ENCODE peak calls at places on chromosomes 1 and 21, in ten cellular contexts. N, I, P, E, L, X, S, G, C and O are unnamed samples.

GRCh38 chr1:215475719-215476525 is 91.2 kb upstream of the KCTD3 start:
- DNase-seq in I (no peak), E (peak), L (no peak), S (no peak), N (no peak), G (no peak), P (no peak), X (no peak), C (no peak), O (no peak)

GRCh38 chr1:206768472-206769330 is 1.9 kb upstream of the IL19 start:
- DNase-seq in I (no peak), C (no peak), S (no peak), L (no peak), P (no peak), N (no peak), X (no peak), G (no peak), E (no peak), O (no peak)

GRCh38 chr1:246320286-246320685 is 186.8 kb downstream of the SMYD3 start:
- DNase-seq in X (no peak), P (no peak), C (no peak), G (no peak), L (no peak), S (no peak), I (no peak), N (no peak), E (no peak), O (no peak)

GRCh38 chr21:42414928-42415769 is 11.4 kb downstream of the UBASH3A start:
- DNase-seq in S (peak), I (peak), E (no peak), X (peak), C (peak), G (no peak), L (peak), P (no peak), N (no peak), O (no peak)

GRCh38 chr1:92653605-92654381 is 131.1 kb downstream of the EVI5 start:
- DNase-seq in P (no peak), S (peak), E (no peak), X (no peak), C (no peak), I (no peak), N (no peak), G (no peak), L (no peak), O (no peak)

GRCh38 chr1:110600716-110601115 is 5.4 kb downstream of the KCNA2 start:
- DNase-seq in S (no peak), N (no peak), I (no peak), E (no peak), G (no peak), X (no peak), C (no peak), P (no peak), L (no peak), O (no peak)

GRCh38 chr1:98749152-98749756 is 87.7 kb downstream of the SNX7 start:
- DNase-seq in G (no peak), S (no peak), L (no peak), N (no peak), X (no peak), E (no peak), P (no peak), C (no peak), I (no peak), O (no peak)

GRCh38 chr1:32623775-32624174 is 26.6 kb downstream of the ZBTB8OS start:
- DNase-seq in S (no peak), N (no peak), G (no peak), E (no peak), C (no peak), X (no peak), P (no peak), L (no peak), I (no peak), O (no peak)

GRCh38 chr1:184567016-184567415 is 180.2 kb downstream of the C1orf21 start:
- DNase-seq in G (no peak), I (no peak), N (no peak), C (no peak), X (no peak), E (no peak), L (no peak), P (no peak), S (no peak), O (no peak)

GRCh38 chr1:7574121-7575040 is 196.7 kb upstream of the VAMP3 start:
- DNase-seq in C (no peak), G (no peak), X (no peak), P (no peak), E (no peak), I (no peak), N (peak), S (no peak), L (no peak), O (no peak)

GRCh38 chr1:237164406-237165352 is 122.7 kb downstream of the RYR2 start:
- DNase-seq in E (no peak), X (no peak), S (no peak), N (no peak), L (no peak), C (no peak), I (no peak), P (no peak), G (no peak), O (no peak)

GRCh38 chr1:40662151-40662550 is 3.3 kb downstream of the RIMS3 start:
- DNase-seq in N (no peak), E (no peak), G (no peak), C (no peak), P (no peak), L (no peak), S (no peak), I (no peak), X (no peak), O (no peak)

GRCh38 chr1:52142220-52143153 is 598 bp downstream of the ZFYVE9 start:
- DNase-seq in P (peak), S (peak), X (peak), L (peak), C (peak), G (peak), N (peak), I (peak), E (no peak), O (peak)

GRCh38 chr1:167934407-167935251 is 1.9 kb upstream of the DCAF6 start:
- DNase-seq in E (no peak), I (no peak), L (no peak), N (no peak), P (no peak), G (no peak), X (no peak), S (no peak), C (no peak), O (no peak)

GRCh38 chr1:234925440-234926251 is 203.0 kb downstream of the TOMM20 start:
- DNase-seq in C (no peak), P (no peak), L (no peak), X (no peak), G (no peak), S (no peak), I (no peak), E (peak), N (no peak), O (peak)

GRCh38 chr1:40708750-40709099 is 17.2 kb downstream of the NFYC start:
- DNase-seq in P (peak), L (no peak), E (peak), N (no peak), I (no peak), X (no peak), G (no peak), C (no peak), S (peak), O (no peak)

GRCh38 chr1:36143424-36143823 is 5.9 kb downstream of the TRAPPC3 start:
- DNase-seq in N (no peak), C (no peak), S (no peak), G (no peak), E (no peak), X (no peak), L (no peak), P (no peak), I (no peak), O (no peak)

GRCh38 chr1:219210067-219210466 is 36.4 kb downstream of the LYPLAL1 start:
- DNase-seq in E (no peak), G (no peak), N (no peak), S (no peak), C (no peak), P (no peak), X (no peak), L (no peak), I (no peak), O (no peak)

GRCh38 chr1:3313579-3313955 is 140.9 kb upstream of the ARHGEF16 start:
- DNase-seq in G (peak), E (peak), X (no peak), P (no peak), N (peak), S (no peak), C (no peak), I (no peak), L (peak), O (peak)

GRCh38 chr1:113783254-113784103 is 24.2 kb upstream of the PHTF1 start:
- DNase-seq in C (peak), G (no peak), P (no peak), N (no peak), I (peak), X (peak), E (no peak), L (no peak), S (peak), O (no peak)

GRCh38 chr1:67987046-67987799 is 63.2 kb downstream of the DIRAS3 start:
- DNase-seq in X (no peak), P (no peak), G (no peak), N (no peak), C (no peak), E (peak), S (no peak), L (no peak), I (no peak), O (peak)

GRCh38 chr1:209890606-209891330 is 47.2 kb upstream of the SYT14 start:
- DNase-seq in S (no peak), L (no peak), P (peak), C (no peak), G (no peak), X (no peak), N (no peak), E (no peak), I (no peak), O (no peak)

GRCh38 chr21:14325575-14325974 is 57.4 kb downstream of the HSPA13 start:
- DNase-seq in L (no peak), G (no peak), S (no peak), I (no peak), X (no peak), C (no peak), N (no peak), P (no peak), E (no peak), O (no peak)

GRCh38 chr1:93033785-93034184 is 45.3 kb upstream of the MTF2 start:
- DNase-seq in E (no peak), X (no peak), S (peak), G (no peak), C (no peak), P (no peak), L (no peak), N (no peak), I (no peak), O (no peak)

GRCh38 chr1:17014671-17015567 is 3.2 kb upstream of the ATP13A2 start:
- DNase-seq in X (no peak), L (no peak), I (no peak), G (no peak), S (no peak), C (no peak), E (no peak), N (no peak), P (no peak), O (no peak)

GRCh38 chr1:228205526-228206436 is 2.1 kb upstream of the OBSCN start:
- DNase-seq in N (no peak), P (no peak), X (no peak), G (no peak), C (no peak), E (no peak), S (no peak), I (no peak), L (no peak), O (no peak)

GRCh38 chr1:229544587-229544986 is 13.9 kb downstream of the ABCB10 start:
- DNase-seq in P (no peak), C (no peak), L (no peak), G (no peak), N (no peak), E (no peak), I (no peak), X (no peak), S (no peak), O (no peak)

GRCh38 chr21:35273331-35273730 is 224.2 kb upstream of the RUNX1 start:
- DNase-seq in X (no peak), G (no peak), N (no peak), L (no peak), S (no peak), E (no peak), I (no peak), C (no peak), P (no peak), O (no peak)

GRCh38 chr1:33181038-33181861 is 593 bp downstream of the TRIM62 start:
- DNase-seq in E (no peak), P (peak), G (peak), L (no peak), S (no peak), X (peak), C (peak), N (peak), I (peak), O (peak)

GRCh38 chr1:150309758-150310495 is 11.4 kb upstream of the PRPF3 start:
- DNase-seq in C (no peak), P (no peak), N (no peak), G (no peak), E (no peak), I (no peak), S (no peak), L (no peak), X (no peak), O (no peak)

GRCh38 chr1:16922885-16923431 is 1.2 kb downstream of the CROCC start:
- DNase-seq in N (no peak), P (no peak), E (no peak), C (no peak), I (no peak), S (peak), L (no peak), X (no peak), G (no peak), O (no peak)

GRCh38 chr1:84156210-84156621 is 12.1 kb downstream of the PRKACB start:
- DNase-seq in G (no peak), N (no peak), E (peak), P (no peak), L (no peak), X (no peak), S (no peak), I (no peak), C (no peak), O (no peak)

GRCh38 chr1:200242379-200243041 is 167.3 kb downstream of the ZNF281 start:
- DNase-seq in L (no peak), C (no peak), S (no peak), E (no peak), P (peak), I (no peak), G (no peak), X (no peak), N (no peak), O (no peak)